ENCODE peak calls at places on chromosome 18, in five cellular contexts. X is EH; C is activated gamma-delta T cell treated with anti-CD3 and anti-CD28 coated beads, Interleukin-2, amount 50 U/mL, for 16 hours; M is HEK293T; I is type B pancreatic cell. B is an unnamed sample.

GRCh38 chr18:59851784-59852399 is 47.9 kb upstream of the PMAIP1 start:
- DNase-seq in M (no peak), I (no peak), X (no peak), C (no peak), B (no peak)

GRCh38 chr18:35345460-35345921 is 1.3 kb upstream of the ZNF24 start:
- DNase-seq in C (no peak), M (peak; percentile 33), X (no peak), I (no peak), B (peak; percentile 55)

GRCh38 chr18:48635806-48636205 is 97.0 kb downstream of the CTIF start:
- DNase-seq in M (no peak), C (no peak), I (no peak), X (no peak), B (no peak)

GRCh38 chr18:6835345-6835744 is 105.8 kb downstream of the ARHGAP28 start:
- DNase-seq in M (no peak), I (no peak), X (no peak), C (no peak), B (no peak)

GRCh38 chr18:27713727-27714080 is 463.2 kb downstream of the CDH2 start:
- DNase-seq in M (no peak), X (peak; percentile 79), I (no peak), C (no peak), B (no peak)

GRCh38 chr18:38047820-38048219 is 482.2 kb upstream of the CELF4 start:
- DNase-seq in I (no peak), M (no peak), X (no peak), C (no peak), B (no peak)

GRCh38 chr18:57445488-57446319 is 10.5 kb downstream of the ONECUT2 start:
- DNase-seq in I (no peak), C (no peak), X (no peak), M (no peak), B (peak; percentile 92)

GRCh38 chr18:77038182-77038581 is 94.4 kb downstream of the MBP start:
- DNase-seq in C (no peak), I (no peak), M (no peak), X (no peak), B (no peak)

GRCh38 chr18:11055721-11056120 is 93.6 kb downstream of the PIEZO2 start:
- DNase-seq in C (no peak), I (no peak), M (no peak), X (no peak), B (no peak)

GRCh38 chr18:59498687-59499086 is 139.6 kb upstream of the LMAN1 start:
- DNase-seq in I (no peak), C (no peak), M (no peak), X (no peak), B (no peak)

GRCh38 chr18:75395137-75395536 is 32.4 kb downstream of the SMIM21 start:
- DNase-seq in M (no peak), X (no peak), I (no peak), C (no peak), B (no peak)

GRCh38 chr18:4412286-4412685 is 42.8 kb downstream of the DLGAP1 start:
- DNase-seq in I (no peak), M (no peak), C (no peak), X (no peak), B (no peak)

GRCh38 chr18:35311506-35311905 is 21.5 kb upstream of the ZSCAN30 start:
- DNase-seq in I (no peak), X (peak; percentile 67), M (no peak), C (no peak), B (no peak)

GRCh38 chr18:48949051-48949605 is 1.6 kb downstream of the SMAD7 start:
- DNase-seq in I (no peak), X (peak; percentile 42), M (no peak), C (no peak), B (peak; percentile 59)

GRCh38 chr18:25814841-25815458 is 275.5 kb downstream of the SS18 start:
- DNase-seq in I (no peak), M (no peak), X (peak; percentile 23), C (no peak), B (no peak)

GRCh38 chr18:80158365-80158764 is 49.3 kb downstream of the ADNP2 start:
- DNase-seq in C (no peak), X (no peak), I (no peak), M (no peak), B (no peak)

GRCh38 chr18:3510896-3511295 is 60.9 kb downstream of the TGIF1 start:
- DNase-seq in X (no peak), I (peak; percentile 31), M (no peak), C (no peak), B (no peak)

GRCh38 chr18:74284501-74285004 is 7.2 kb downstream of the CYB5A start:
- DNase-seq in C (no peak), M (no peak), X (no peak), I (no peak), B (no peak)

GRCh38 chr18:75025573-75025972 is 183.4 kb downstream of the PTGR3 start:
- DNase-seq in M (no peak), X (no peak), C (no peak), I (no peak), B (no peak)

GRCh38 chr18:621181-621580 is 24.4 kb downstream of the CLUL1 start:
- DNase-seq in M (no peak), C (no peak), I (no peak), X (peak; percentile 46), B (no peak)

GRCh38 chr18:13461936-13462335 is 243.4 kb downstream of the LDLRAD4 start:
- DNase-seq in M (no peak), X (no peak), C (no peak), I (no peak), B (no peak)

GRCh38 chr18:22032392-22032961 is 136.9 kb upstream of the GATA6 start:
- DNase-seq in C (no peak), I (no peak), M (no peak), X (peak; percentile 74), B (no peak)

GRCh38 chr18:46160050-46160798 is 56.0 kb downstream of the HAUS1 start:
- DNase-seq in M (no peak), C (no peak), I (no peak), X (peak; percentile 28), B (no peak)

GRCh38 chr18:68267583-68267982 is 447.3 kb downstream of the TMX3 start:
- DNase-seq in X (peak; percentile 87), C (no peak), I (no peak), M (no peak), B (no peak)

B was measured in right lobe of liver.